ENCODE peak calls at places on chromosome 9, in four cellular contexts. Q is transverse colon, G is H1, L is breast epithelium. W is an unnamed sample.

GRCh38 chr9:21813575-21814473 is 11.4 kb downstream of the MTAP start:
- DNase-seq in G (no peak), L (peak), Q (peak), W (no peak)

GRCh38 chr9:70504814-70505213 is 90.4 kb upstream of the KLF9 start:
- DNase-seq in G (no peak), L (no peak), Q (no peak), W (no peak)

GRCh38 chr9:17330097-17330496 is 195.3 kb downstream of the CNTLN start:
- DNase-seq in L (no peak), G (no peak), Q (no peak), W (no peak)

GRCh38 chr9:133665535-133665934 is 29.4 kb downstream of the DBH start:
- DNase-seq in Q (no peak), L (no peak), G (no peak), W (no peak)

GRCh38 chr9:126615251-126615790 is 1.6 kb downstream of the LMX1B start:
- DNase-seq in G (peak), L (peak), Q (peak), W (no peak)

GRCh38 chr9:112439825-112440224 is 46.8 kb upstream of the KIAA1958 start:
- DNase-seq in G (no peak), L (no peak), Q (no peak), W (no peak)

GRCh38 chr9:94719878-94720277 is 6.6 kb upstream of the AOPEP start:
- DNase-seq in Q (no peak), G (no peak), L (no peak), W (no peak)

GRCh38 chr9:69822091-69822750 is 1.6 kb downstream of the CFAP95 start:
- DNase-seq in G (no peak), L (no peak), Q (no peak), W (no peak)

GRCh38 chr9:95103385-95104087 is 214.0 kb downstream of the FANCC start:
- DNase-seq in G (no peak), L (no peak), Q (no peak), W (no peak)

GRCh38 chr9:96020300-96020821 is 144.9 kb downstream of the ERCC6L2 start:
- DNase-seq in Q (no peak), G (peak), L (no peak), W (no peak)

GRCh38 chr9:17116400-17116837 is 18.4 kb upstream of the CNTLN start:
- DNase-seq in L (no peak), Q (no peak), G (no peak), W (no peak)

GRCh38 chr9:3235497-3235896 is 290.3 kb downstream of the RFX3 start:
- DNase-seq in Q (no peak), G (no peak), L (no peak), W (no peak)

GRCh38 chr9:92679413-92680165 is 9.7 kb upstream of the IPPK start:
- DNase-seq in Q (no peak), L (no peak), G (peak), W (no peak)

GRCh38 chr9:127418037-127418471 is 6.1 kb upstream of the ZNF79 start:
- DNase-seq in G (peak), L (no peak), Q (no peak), W (no peak)

GRCh38 chr9:95771556-95772280 is 103.8 kb upstream of the ERCC6L2 start:
- DNase-seq in G (no peak), Q (peak), L (no peak), W (no peak)

GRCh38 chr9:94164756-94165549 is 80.7 kb downstream of the PTPDC1 start:
- DNase-seq in Q (no peak), L (no peak), G (peak), W (no peak)

GRCh38 chr9:131668439-131669233 is 71.2 kb downstream of the RAPGEF1 start:
- DNase-seq in G (no peak), Q (no peak), L (no peak), W (peak)

GRCh38 chr9:5512658-5513452 is 2.5 kb downstream of the PDCD1LG2 start:
- DNase-seq in Q (no peak), G (no peak), L (no peak), W (no peak)

GRCh38 chr9:72858089-72858912 is 94.6 kb downstream of the ALDH1A1 start:
- DNase-seq in Q (peak), G (no peak), L (no peak), W (no peak)

GRCh38 chr9:120480707-120481106 is 99.3 kb downstream of the CDK5RAP2 start:
- DNase-seq in G (no peak), Q (no peak), L (no peak), W (no peak)

GRCh38 chr9:134206317-134207300 is 42.2 kb upstream of the RNU6ATAC start:
- DNase-seq in Q (no peak), G (no peak), L (no peak), W (peak)

GRCh38 chr9:69549310-69550202 is 122.6 kb downstream of the APBA1 start:
- DNase-seq in Q (no peak), G (no peak), L (no peak), W (no peak)

GRCh38 chr9:5958273-5958672 is 57.2 kb downstream of the RANBP6 start:
- DNase-seq in Q (no peak), L (no peak), G (no peak), W (no peak)

GRCh38 chr9:106976772-106977171 is 113.8 kb downstream of the ZNF462 start:
- DNase-seq in G (no peak), L (no peak), Q (no peak), W (no peak)

GRCh38 chr9:131714821-131715220 is 25.1 kb downstream of the RAPGEF1 start:
- DNase-seq in Q (no peak), L (no peak), G (no peak), W (no peak)

GRCh38 chr9:34999576-34999975 is 10.0 kb downstream of the DNAJB5 start:
- DNase-seq in Q (no peak), G (no peak), L (no peak), W (no peak)

GRCh38 chr9:111913159-111913558 is 16.5 kb downstream of the UGCG start:
- DNase-seq in L (no peak), Q (no peak), G (no peak), W (no peak)

GRCh38 chr9:125413579-125413978 is 152.0 kb downstream of the GAPVD1 start:
- DNase-seq in L (no peak), G (no peak), Q (no peak), W (no peak)

GRCh38 chr9:89247431-89248370 is 63.3 kb upstream of the CKS2 start:
- DNase-seq in Q (no peak), G (no peak), L (no peak), W (no peak)

GRCh38 chr9:89642789-89643188 is 38.0 kb downstream of the GADD45G start:
- DNase-seq in G (no peak), L (no peak), Q (no peak), W (peak)

GRCh38 chr9:5611321-5612186 is 17.4 kb upstream of the RIC1 start:
- DNase-seq in Q (no peak), G (no peak), L (no peak), W (no peak)

GRCh38 chr9:19466268-19466639 is 57.4 kb downstream of the ACER2 start:
- DNase-seq in L (no peak), G (no peak), Q (no peak), W (no peak)

GRCh38 chr9:93365427-93366118 is 85.9 kb upstream of the FAM120A start:
- DNase-seq in Q (no peak), L (no peak), G (peak), W (no peak)

GRCh38 chr9:131739192-131739961 is 499 bp downstream of the RAPGEF1 start:
- DNase-seq in G (peak), Q (peak), L (no peak), W (peak)

DNA sequence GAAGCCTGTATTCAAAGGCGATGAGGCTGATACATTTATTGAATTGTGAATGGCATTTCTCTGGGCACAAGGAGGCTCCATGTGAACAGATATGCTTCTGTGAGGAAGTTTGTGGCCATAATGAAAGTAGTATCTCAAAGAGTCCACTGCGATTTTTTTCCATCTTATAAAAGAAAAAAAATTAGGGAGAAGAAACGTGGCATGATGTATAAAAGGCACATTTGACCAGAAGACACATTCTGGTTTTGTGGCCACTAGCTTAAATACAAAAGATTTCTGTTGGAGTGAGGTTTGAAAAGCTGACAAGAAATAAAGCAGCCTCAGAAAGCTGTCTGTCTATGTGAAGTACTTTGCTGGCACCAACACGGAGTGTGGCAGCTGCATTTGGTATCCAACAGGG is 398.1 kb downstream of the TLE4 start:
- DNase-seq in G (no peak), Q (no peak), L (no peak), W (no peak)
- H3K27ac ChIP-seq in G (no peak), Q (no peak), L (no peak), W (no peak)

GRCh38 chr9:113892861-113893491 is 16.9 kb downstream of the ZNF618 start:
- DNase-seq in G (peak), L (no peak), Q (no peak), W (no peak)
- H3K4me3 ChIP-seq in G (no peak), L (no peak), Q (no peak), W (no peak)

GRCh38 chr9:76799481-76799880 is 35.2 kb downstream of the PCA3 start:
- DNase-seq in G (no peak), L (no peak), Q (no peak), W (no peak)
- TF ChIP-seq POLR2AphosphoS5 in G (no peak), L (no peak), Q (no peak), W (no peak)

GRCh38 chr9:101428909-101429308 is 6.7 kb downstream of the ALDOB start:
- DNase-seq in L (no peak), Q (no peak), G (no peak), W (no peak)

GRCh38 chr9:101427337-101427736 is 8.2 kb downstream of the ALDOB start:
- DNase-seq in G (no peak), L (no peak), Q (no peak), W (no peak)

GRCh38 chr9:101432171-101432570 is 3.4 kb downstream of the ALDOB start:
- DNase-seq in L (no peak), G (no peak), Q (no peak), W (no peak)

GRCh38 chr9:101429736-101430135 is 5.8 kb downstream of the ALDOB start:
- DNase-seq in L (no peak), G (no peak), Q (no peak), W (no peak)

GRCh38 chr9:101427957-101428655 is 7.5 kb downstream of the ALDOB start:
- DNase-seq in Q (no peak), L (no peak), G (no peak), W (no peak)
- H3K27ac ChIP-seq in Q (no peak), L (no peak), G (no peak), W (no peak)

GRCh38 chr9:110115868-110116542 is 92.0 kb downstream of the C9orf152 start:
- DNase-seq in G (no peak), Q (no peak), L (no peak), W (no peak)
- H3K4me3 ChIP-seq in G (no peak), Q (no peak), L (no peak), W (no peak)

GRCh38 chr9:82021198-82021597 is 32.6 kb downstream of the SPATA31D1 start:
- DNase-seq in G (no peak), Q (no peak), L (peak), W (no peak)
- TF ChIP-seq POLR2AphosphoS5 in G (no peak), Q (no peak), L (peak), W (no peak)

GRCh38 chr9:97983524-97984187 is 515 bp downstream of the ANP32B start:
- DNase-seq in Q (peak), G (peak), L (no peak), W (peak)

GRCh38 chr9:97987490-97987889 is 4.3 kb downstream of the ANP32B start:
- DNase-seq in Q (no peak), G (no peak), L (no peak), W (no peak)

GRCh38 chr9:97984188-97985057 is 1.3 kb downstream of the ANP32B start:
- DNase-seq in G (peak), L (peak), Q (peak), W (peak)

GRCh38 chr9:97985058-97985861 is 2.1 kb downstream of the ANP32B start:
- DNase-seq in G (peak), Q (peak), L (no peak), W (peak)

DNA sequence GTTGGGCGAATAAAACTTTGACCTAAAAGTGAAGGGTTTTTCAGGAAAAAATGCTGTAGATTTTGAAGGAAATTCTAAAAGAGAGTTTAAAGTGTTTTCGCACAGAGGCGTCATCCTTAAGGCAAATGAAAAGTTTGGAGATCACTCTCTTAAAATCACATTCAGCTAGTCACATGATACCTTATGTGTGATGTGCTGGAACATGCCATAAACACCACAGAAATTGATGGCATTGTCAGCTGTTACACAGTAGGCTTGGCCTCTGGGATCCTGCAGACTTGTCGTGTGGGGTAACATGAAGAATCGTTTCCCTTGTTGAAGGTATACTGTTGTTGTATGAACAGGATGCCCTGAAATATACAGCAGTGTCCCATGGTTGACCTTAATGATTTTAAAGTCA is 3.3 kb downstream of the ANP32B start:
- DNase-seq in G (no peak), L (no peak), Q (no peak), W (no peak)
- H3K27ac ChIP-seq in G (no peak), L (no peak), Q (peak), W (peak)

GRCh38 chr9:14343948-14344547 is 30.1 kb upstream of the NFIB start:
- DNase-seq in Q (no peak), L (no peak), G (no peak), W (no peak)
- H3K4me3 ChIP-seq in Q (no peak), L (peak), G (peak), W (no peak)

GRCh38 chr9:36150529-36151305 is 14.2 kb downstream of the GLIPR2 start:
- DNase-seq in L (no peak), G (no peak), Q (no peak), W (no peak)

GRCh38 chr9:36149197-36149596 is 12.7 kb downstream of the GLIPR2 start:
- DNase-seq in L (no peak), G (no peak), Q (no peak), W (no peak)

GRCh38 chr9:36152741-36153438 is 16.3 kb upstream of the CCIN start:
- DNase-seq in Q (no peak), L (no peak), G (no peak), W (peak)

GRCh38 chr9:36154213-36154952 is 14.8 kb upstream of the CCIN start:
- DNase-seq in G (no peak), L (peak), Q (no peak), W (no peak)

DNA sequence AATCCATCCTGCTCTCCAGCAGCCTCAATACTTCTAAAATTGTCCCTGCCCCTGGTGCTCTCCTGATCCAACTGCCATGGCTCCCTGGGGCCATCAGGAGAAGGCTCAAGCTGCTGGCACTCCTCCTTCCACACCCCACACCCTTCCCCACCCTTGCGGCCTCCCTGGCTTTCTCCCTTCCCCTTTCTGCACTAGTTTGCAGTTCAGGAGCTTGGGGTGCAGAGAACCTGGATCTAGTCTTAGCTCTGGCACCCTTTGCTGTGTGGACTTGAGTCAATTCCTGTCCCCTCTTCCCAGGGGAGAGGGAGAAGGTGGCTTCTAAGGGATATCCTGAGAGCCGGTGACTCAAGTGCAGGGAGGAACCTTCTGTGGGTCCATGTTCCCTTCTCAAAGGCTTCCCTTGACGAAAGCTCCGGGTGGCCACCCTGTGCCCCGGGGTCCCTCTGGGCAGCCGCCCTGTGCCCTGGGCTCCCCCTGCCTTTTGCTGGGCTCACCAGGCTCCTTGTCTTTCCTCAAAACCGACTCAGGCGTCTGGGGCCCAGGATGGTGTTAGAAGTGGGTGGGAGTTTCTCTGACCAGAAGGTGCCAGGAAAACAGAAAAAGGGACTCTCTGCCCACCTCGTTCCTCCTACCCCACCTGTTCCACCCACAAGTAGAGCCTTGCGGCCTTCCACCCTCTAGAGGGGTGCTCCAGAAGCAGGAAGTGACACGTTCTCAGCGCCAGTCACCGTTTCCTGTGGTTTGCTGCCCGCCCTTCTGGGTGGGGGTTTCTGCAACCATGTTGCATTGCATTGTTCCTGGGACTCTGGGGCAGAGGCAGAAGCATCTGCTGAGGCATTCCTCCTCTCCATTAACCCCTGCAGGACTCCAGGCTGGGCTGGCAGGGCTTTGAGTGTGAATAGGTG is 15.0 kb downstream of the GLIPR2 start:
- DNase-seq in G (no peak), L (no peak), Q (peak), W (peak)
- TF ChIP-seq POLR2AphosphoS5 in G (no peak), L (no peak), Q (peak), W (peak)